ENCODE peak calls at places on chromosomes 7 and 10, in ten cellular contexts. J, G, C, D, M, U, P, I, B and H are unnamed samples.

GRCh38 chr10:119538632-119539358 is 3.7 kb downstream of the RGS10 start:
- DNase-seq in B (peak), M (no peak), C (no peak), U (no peak), G (no peak), J (no peak), D (no peak), P (no peak), I (no peak), H (no peak)

GRCh38 chr7:106073701-106074100 is 38.4 kb downstream of the SYPL1 start:
- DNase-seq in J (no peak), C (no peak), G (no peak), B (no peak), U (no peak), M (no peak), D (no peak), I (no peak), P (no peak), H (no peak)

GRCh38 chr10:65355141-65355680 is 1570.6 kb upstream of the LRRTM3 start:
- DNase-seq in P (no peak), B (no peak), J (no peak), D (no peak), I (no peak), C (no peak), G (no peak), U (no peak), M (no peak), H (no peak)

GRCh38 chr10:1535337-1535957 is 201.9 kb downstream of the ADARB2 start:
- DNase-seq in M (no peak), J (no peak), D (no peak), B (no peak), C (no peak), G (no peak), I (no peak), P (no peak), U (no peak), H (no peak)

GRCh38 chr10:23525406-23525805 is 86.5 kb downstream of the OTUD1 start:
- DNase-seq in U (peak), M (no peak), J (no peak), D (no peak), C (peak), P (no peak), B (no peak), G (peak), I (no peak), H (peak)

GRCh38 chr7:119482209-119482608 is 790.8 kb upstream of the KCND2 start:
- DNase-seq in B (no peak), I (no peak), U (no peak), M (peak), P (no peak), G (no peak), D (no peak), J (no peak), C (no peak), H (peak)

GRCh38 chr10:77231375-77231774 is 406.2 kb downstream of the KCNMA1 start:
- DNase-seq in B (no peak), P (no peak), I (no peak), U (no peak), C (no peak), D (no peak), J (no peak), M (no peak), G (no peak), H (no peak)

GRCh38 chr10:110353244-110354119 is 48.8 kb upstream of the SMNDC1 start:
- DNase-seq in P (no peak), I (no peak), D (peak), B (peak), C (peak), U (no peak), G (no peak), J (peak), M (no peak), H (peak)

GRCh38 chr10:79376751-79377556 is 29.7 kb downstream of the PPIF start:
- DNase-seq in G (no peak), D (no peak), U (no peak), C (no peak), M (peak), J (no peak), I (peak), B (no peak), P (no peak), H (no peak)

GRCh38 chr7:139658919-139659675 is 118.7 kb downstream of the HIPK2 start:
- DNase-seq in D (no peak), I (no peak), J (no peak), M (no peak), U (no peak), C (peak), B (no peak), P (peak), G (no peak), H (peak)

GRCh38 chr10:22335204-22335956 is 9.9 kb upstream of the SPAG6 start:
- DNase-seq in M (peak), I (peak), D (no peak), G (peak), J (no peak), U (peak), C (no peak), B (no peak), P (peak), H (peak)

GRCh38 chr10:112811741-112812551 is 138.1 kb upstream of the TCF7L2 start:
- DNase-seq in I (no peak), P (no peak), B (no peak), C (peak), G (no peak), U (no peak), J (no peak), M (peak), D (peak), H (peak)

GRCh38 chr10:100201549-100201948 is 15.7 kb upstream of the ERLIN1 start:
- DNase-seq in D (no peak), C (no peak), P (no peak), I (no peak), J (no peak), B (no peak), M (no peak), G (no peak), U (no peak), H (no peak)

GRCh38 chr7:104198673-104199278 is 9.0 kb downstream of the ORC5 start:
- DNase-seq in I (no peak), D (no peak), B (no peak), M (no peak), J (no peak), P (no peak), C (no peak), G (no peak), U (no peak), H (no peak)

GRCh38 chr10:99532687-99533495 is at the start of gene NKX2-3:
- DNase-seq in G (no peak), P (no peak), C (no peak), D (no peak), I (no peak), B (no peak), M (peak), J (peak), U (peak), H (no peak)

GRCh38 chr10:21234761-21235160 is 290.7 kb downstream of the SKIDA1 start:
- DNase-seq in I (no peak), D (no peak), M (no peak), C (no peak), B (no peak), U (no peak), G (no peak), P (no peak), J (no peak), H (no peak)

GRCh38 chr7:82674319-82674718 is 230.7 kb upstream of the CACNA2D1 start:
- DNase-seq in J (no peak), C (no peak), M (no peak), G (no peak), U (no peak), P (no peak), D (no peak), I (no peak), B (no peak), H (no peak)

GRCh38 chr7:2825595-2826227 is 18.4 kb downstream of the GNA12 start:
- DNase-seq in D (no peak), C (no peak), G (no peak), U (no peak), M (no peak), I (no peak), P (no peak), B (no peak), J (no peak), H (no peak)

GRCh38 chr7:83339927-83340326 is 177.2 kb upstream of the PCLO start:
- DNase-seq in I (no peak), B (no peak), M (no peak), C (no peak), J (no peak), P (no peak), D (no peak), G (no peak), U (no peak), H (no peak)

GRCh38 chr10:43120116-43120947 is 17.9 kb upstream of the CSGALNACT2 start:
- DNase-seq in P (no peak), M (no peak), D (no peak), B (no peak), I (no peak), C (no peak), J (no peak), U (no peak), G (no peak), H (no peak)

GRCh38 chr10:126049741-126050140 is 153.4 kb downstream of the FANK1 start:
- DNase-seq in U (no peak), J (no peak), P (no peak), M (no peak), B (no peak), I (no peak), C (no peak), D (no peak), G (no peak), H (no peak)

GRCh38 chr10:75624632-75625031 is 193.2 kb downstream of the LRMDA start:
- DNase-seq in J (no peak), I (no peak), G (no peak), P (no peak), C (no peak), B (no peak), M (no peak), D (no peak), U (no peak), H (no peak)

GRCh38 chr10:69415951-69416350 is 767 bp downstream of the TACR2 start:
- DNase-seq in C (no peak), D (no peak), P (no peak), U (no peak), M (no peak), G (no peak), I (no peak), B (no peak), J (no peak), H (no peak)

GRCh38 chr7:135962802-135963201 is 14.4 kb downstream of the MTPN start:
- DNase-seq in J (no peak), B (no peak), I (no peak), G (no peak), M (no peak), D (no peak), P (no peak), C (no peak), U (no peak), H (no peak)

GRCh38 chr10:59718246-59718645 is 8.6 kb upstream of the SLC16A9 start:
- DNase-seq in J (no peak), B (no peak), D (no peak), G (no peak), U (no peak), P (no peak), C (no peak), I (no peak), M (no peak), H (no peak)

GRCh38 chr10:31062856-31063255 is 31.2 kb upstream of the ZNF438 start:
- DNase-seq in B (no peak), J (no peak), U (no peak), G (no peak), C (no peak), D (peak), M (no peak), I (no peak), P (no peak), H (no peak)